ENCODE peak calls at places on chromosomes 3 and 15, in four cellular contexts. T is heart left ventricle, Z is HCT116, C is HepG2. J is an unnamed sample.

GRCh38 chr3:51813539-51813938 is 34.5 kb upstream of the IQCF6 start:
- DNase-seq in T (peak; percentile 63), C (no peak), Z (no peak), J (peak; percentile 69)

GRCh38 chr3:79326642-79327041 is 441.2 kb downstream of the ROBO1 start:
- DNase-seq in Z (no peak), C (no peak), T (no peak), J (no peak)

GRCh38 chr3:133014325-133014724 is 23.9 kb upstream of the TMEM108 start:
- DNase-seq in C (no peak), T (no peak), Z (no peak), J (peak; percentile 25)

GRCh38 chr3:89380006-89380405 is 272.6 kb downstream of the EPHA3 start:
- DNase-seq in C (no peak), Z (no peak), T (no peak), J (no peak)

GRCh38 chr15:78565951-78566774 is 843 bp downstream of the CHRNA5 start:
- DNase-seq in T (no peak), Z (no peak), C (peak; percentile 24), J (no peak)

GRCh38 chr3:110261141-110261540 is 810.5 kb upstream of the NECTIN3 start:
- DNase-seq in C (no peak), Z (no peak), T (no peak), J (no peak)

GRCh38 chr3:4986611-4987373 is 7.6 kb downstream of the BHLHE40 start:
- DNase-seq in Z (peak; percentile 98), T (peak; percentile 97), C (peak; percentile 94), J (peak; percentile 95)

GRCh38 chr3:186922790-186923189 is 7.5 kb upstream of the ST6GAL1 start:
- DNase-seq in C (no peak), Z (no peak), T (no peak), J (no peak)

GRCh38 chr3:132753946-132754345 is 31.7 kb upstream of the NPHP3 start:
- DNase-seq in Z (no peak), T (no peak), C (no peak), J (no peak)

GRCh38 chr3:100634493-100635272 is 25.3 kb downstream of the ADGRG7 start:
- DNase-seq in Z (peak; percentile 31), C (peak; percentile 38), T (no peak), J (no peak)

GRCh38 chr15:63556736-63557135 is 40.5 kb upstream of the FBXL22 start:
- DNase-seq in T (no peak), Z (no peak), C (no peak), J (no peak)

GRCh38 chr15:80309769-80310384 is 57.9 kb upstream of the CTXND1 start:
- DNase-seq in T (no peak), Z (peak; percentile 4), C (peak; percentile 24), J (no peak)

GRCh38 chr15:78930577-78931388 is 14.1 kb downstream of the CTSH start:
- DNase-seq in C (no peak), Z (peak; percentile 57), T (no peak), J (no peak)

GRCh38 chr3:96354742-96355141 is 459.7 kb upstream of the EPHA6 start:
- DNase-seq in Z (no peak), C (no peak), T (no peak), J (no peak)

GRCh38 chr15:74438696-74439316 is 5.0 kb upstream of the SEMA7A start:
- DNase-seq in Z (peak; percentile 74), C (peak; percentile 69), T (peak; percentile 68), J (peak; percentile 77)

GRCh38 chr3:122014741-122015140 is 7.3 kb downstream of the ILDR1 start:
- DNase-seq in C (no peak), Z (no peak), T (no peak), J (no peak)

GRCh38 chr3:130576571-130577266 is 59.7 kb downstream of the COL6A6 start:
- DNase-seq in T (no peak), Z (no peak), C (no peak), J (no peak)

GRCh38 chr15:51163843-51164242 is 69.1 kb upstream of the TNFAIP8L3 start:
- DNase-seq in Z (no peak), C (no peak), T (no peak), J (no peak)

GRCh38 chr3:46812237-46812791 is 50.9 kb downstream of the MYL3 start:
- DNase-seq in T (peak; percentile 59), C (no peak), Z (no peak), J (peak; percentile 80)

GRCh38 chr15:79970921-79971434 is at the start of gene BCL2A1:
- DNase-seq in T (no peak), Z (no peak), C (no peak), J (no peak)

GRCh38 chr3:81395739-81396138 is 365.7 kb downstream of the GBE1 start:
- DNase-seq in C (peak; percentile 1), T (no peak), Z (no peak), J (no peak)

GRCh38 chr3:141797167-141797773 is 34.1 kb downstream of the GRK7 start:
- DNase-seq in C (no peak), Z (no peak), T (peak; percentile 79), J (peak; percentile 89)

GRCh38 chr3:195001961-195002861 is 268.7 kb downstream of the XXYLT1 start:
- DNase-seq in C (peak; percentile 65), Z (peak; percentile 37), T (peak; percentile 66), J (peak; percentile 45)

GRCh38 chr3:49358217-49358883 is at the start of gene GPX1:
- DNase-seq in C (peak; percentile 92), T (peak; percentile 96), Z (peak; percentile 92), J (peak; percentile 98)

GRCh38 chr15:90318591-90318990 is 33.5 kb upstream of the ZNF774 start:
- DNase-seq in C (no peak), T (no peak), Z (no peak), J (no peak)

GRCh38 chr3:11240496-11240895 is 31.7 kb upstream of the ATG7 start:
- DNase-seq in C (no peak), T (no peak), Z (no peak), J (no peak)

GRCh38 chr3:64224826-64225606 is at the start of gene PRICKLE2:
- DNase-seq in Z (no peak), T (peak; percentile 80), C (no peak), J (peak; percentile 34)

GRCh38 chr3:42226470-42227425 is 39.2 kb downstream of the CCK start:
- DNase-seq in T (no peak), C (no peak), Z (no peak), J (no peak)

GRCh38 chr3:15754047-15754446 is 43.7 kb downstream of the ANKRD28 start:
- DNase-seq in C (no peak), T (no peak), Z (no peak), J (no peak)

GRCh38 chr15:66497502-66498455 is at the start of gene SNAPC5:
- DNase-seq in T (peak; percentile 96), Z (peak; percentile 85), C (peak; percentile 88), J (peak; percentile 98)

GRCh38 chr3:155631323-155632019 is 113.4 kb downstream of the PLCH1 start:
- DNase-seq in T (no peak), Z (no peak), C (no peak), J (no peak)

GRCh38 chr3:196641278-196642058 is 2.0 kb downstream of the NRROS start:
- DNase-seq in Z (no peak), T (no peak), C (no peak), J (no peak)
- TF ChIP-seq POLR2A in Z (no peak), T (no peak), C (no peak), J (no peak)

GRCh38 chr3:14549256-14549931 is 9.3 kb upstream of the GRIP2 start:
- DNase-seq in C (peak; percentile 18), T (no peak), Z (peak; percentile 15), J (no peak)

GRCh38 chr3:14548321-14548729 is 8.2 kb upstream of the GRIP2 start:
- DNase-seq in T (peak; percentile 68), Z (peak; percentile 39), C (peak; percentile 56), J (no peak)

GRCh38 chr3:14545251-14545635 is 5.1 kb upstream of the GRIP2 start:
- DNase-seq in C (no peak), T (no peak), Z (no peak), J (no peak)

GRCh38 chr3:14546041-14546440 is 5.9 kb upstream of the GRIP2 start:
- DNase-seq in Z (no peak), T (no peak), C (no peak), J (no peak)

GRCh38 chr3:14547693-14548092 is 7.6 kb upstream of the GRIP2 start:
- DNase-seq in C (no peak), Z (no peak), T (no peak), J (no peak)
- H3K27me3 ChIP-seq in C (peaks cover 5% of the 10 kb centered on the region), Z (no peaks in the 10 kb centered on the region), T (no peaks in the 10 kb centered on the region), J (no peaks in the 10 kb centered on the region)

DNA sequence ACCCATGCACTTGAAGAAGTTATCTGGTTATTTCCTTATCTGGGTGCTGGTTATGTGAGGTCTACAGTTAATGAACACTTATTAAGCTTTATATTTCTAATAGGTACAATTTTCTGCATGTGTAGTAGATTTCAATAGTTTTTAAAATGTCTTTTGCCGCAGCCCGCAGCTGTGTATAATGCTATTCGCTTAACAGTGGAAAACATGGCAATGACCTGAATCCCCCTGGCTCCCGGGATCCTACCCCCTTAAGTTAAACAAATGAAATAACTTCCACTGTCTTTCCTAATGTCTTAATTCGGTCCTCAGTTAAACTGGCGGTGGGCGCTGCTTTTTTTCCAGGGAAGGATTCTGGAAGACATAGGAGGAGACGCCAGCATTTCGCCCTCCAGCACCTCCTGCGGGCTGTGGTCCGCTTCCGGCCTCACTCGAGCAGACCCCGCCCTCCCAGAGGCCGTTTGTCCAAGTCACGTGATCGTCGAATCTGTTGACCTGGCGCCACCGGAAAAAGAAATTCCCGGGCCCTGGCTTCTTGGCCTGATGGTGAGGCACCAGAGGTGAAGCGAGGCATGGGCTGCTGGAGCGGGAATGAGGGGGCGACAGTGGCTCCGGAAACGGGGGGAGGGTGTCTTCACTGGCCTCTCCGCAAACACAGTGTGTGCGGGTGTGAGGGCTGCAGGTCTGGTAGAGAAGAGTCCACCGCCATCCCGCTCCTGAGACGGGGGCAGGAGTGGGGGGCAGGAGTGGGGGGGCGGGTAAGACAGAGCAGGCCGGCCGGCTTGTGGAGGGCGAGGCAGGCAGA is 45.6 kb upstream of the CSPG4 start:
- DNase-seq in C (peak; percentile 77), T (peak; percentile 89), Z (peak; percentile 78), J (peak; percentile 93)
- TF ChIP-seq POLR2A in C (peak; percentile 69), T (no peak), Z (peak; percentile 62), J (no peak)

GRCh38 chr3:56467108-56467507 is 1.2 kb downstream of the ERC2 start:
- DNase-seq in Z (no peak), T (peak; percentile 73), C (peak; percentile 64), J (no peak)
- H3K27me3 ChIP-seq in Z (peaks cover 37% of the 10 kb centered on the region), T (peaks cover 52% of the 10 kb centered on the region), C (peaks cover 25% of the 10 kb centered on the region), J (peaks cover 11% of the 10 kb centered on the region)

J was measured in upper lobe of left lung.